ENCODE peak calls at places on chromosomes 16 and 17, in four cellular contexts. One of them, this sample, is unnamed.

GRCh38 chr17:78774956-78775571 is 7.0 kb downstream of the CYTH1 start:
- DNase-seq in fibroblast of lung: no peak
- DNase-seq in dorsolateral prefrontal cortex: no peak
- DNase-seq in psoas muscle: no peak
- DNase-seq in this sample: no peak

GRCh38 chr17:1004769-1005295 is 7.9 kb downstream of the TIMM22 start:
- DNase-seq in psoas muscle: no peak
- DNase-seq in dorsolateral prefrontal cortex: no peak
- DNase-seq in fibroblast of lung: no peak
- DNase-seq in this sample: peak

GRCh38 chr16:11402745-11403533 is 57.7 kb downstream of the RMI2 start:
- DNase-seq in dorsolateral prefrontal cortex: no peak
- DNase-seq in psoas muscle: no peak
- DNase-seq in fibroblast of lung: no peak
- DNase-seq in this sample: no peak

GRCh38 chr16:49951568-49952195 is 73.3 kb upstream of the CNEP1R1 start:
- DNase-seq in dorsolateral prefrontal cortex: no peak
- DNase-seq in fibroblast of lung: no peak
- DNase-seq in psoas muscle: no peak
- DNase-seq in this sample: no peak

GRCh38 chr17:83204230-83204725 is 124.9 kb downstream of the METRNL start:
- DNase-seq in fibroblast of lung: no peak
- DNase-seq in dorsolateral prefrontal cortex: no peak
- DNase-seq in psoas muscle: no peak
- DNase-seq in this sample: no peak

GRCh38 chr17:6110592-6110991 is 40.4 kb downstream of the WSCD1 start:
- DNase-seq in psoas muscle: no peak
- DNase-seq in fibroblast of lung: peak
- DNase-seq in dorsolateral prefrontal cortex: no peak
- DNase-seq in this sample: peak

GRCh38 chr16:83586036-83586810 is 221.6 kb upstream of the HSBP1 start:
- DNase-seq in psoas muscle: no peak
- DNase-seq in dorsolateral prefrontal cortex: no peak
- DNase-seq in fibroblast of lung: no peak
- DNase-seq in this sample: no peak

GRCh38 chr17:31581022-31581483 is 189.6 kb downstream of the RAB11FIP4 start:
- DNase-seq in dorsolateral prefrontal cortex: no peak
- DNase-seq in psoas muscle: peak
- DNase-seq in fibroblast of lung: peak
- DNase-seq in this sample: peak

GRCh38 chr16:12267491-12267890 is 291.0 kb downstream of the SNX29 start:
- DNase-seq in psoas muscle: no peak
- DNase-seq in dorsolateral prefrontal cortex: no peak
- DNase-seq in fibroblast of lung: no peak
- DNase-seq in this sample: no peak

GRCh38 chr17:74619077-74619673 is 4.4 kb downstream of the CD300E start:
- DNase-seq in psoas muscle: peak
- DNase-seq in dorsolateral prefrontal cortex: no peak
- DNase-seq in fibroblast of lung: no peak
- DNase-seq in this sample: no peak

GRCh38 chr16:2186505-2186904 is 9.9 kb downstream of the CASKIN1 start:
- DNase-seq in fibroblast of lung: no peak
- DNase-seq in psoas muscle: no peak
- DNase-seq in dorsolateral prefrontal cortex: no peak
- DNase-seq in this sample: no peak

GRCh38 chr16:81630632-81631026 is 148.5 kb upstream of the PLCG2 start:
- DNase-seq in psoas muscle: no peak
- DNase-seq in dorsolateral prefrontal cortex: no peak
- DNase-seq in fibroblast of lung: no peak
- DNase-seq in this sample: no peak

GRCh38 chr17:72998343-72998742 is 94.1 kb downstream of the SLC39A11 start:
- DNase-seq in fibroblast of lung: no peak
- DNase-seq in psoas muscle: no peak
- DNase-seq in dorsolateral prefrontal cortex: no peak
- DNase-seq in this sample: no peak

GRCh38 chr17:27888945-27889344 is 4.2 kb downstream of the LYRM9 start:
- DNase-seq in fibroblast of lung: peak
- DNase-seq in dorsolateral prefrontal cortex: no peak
- DNase-seq in psoas muscle: no peak
- DNase-seq in this sample: no peak

GRCh38 chr16:30839523-30840227 is 52.7 kb upstream of the ZNF629 start:
- DNase-seq in dorsolateral prefrontal cortex: no peak
- DNase-seq in fibroblast of lung: no peak
- DNase-seq in psoas muscle: no peak
- DNase-seq in this sample: no peak

DNA sequence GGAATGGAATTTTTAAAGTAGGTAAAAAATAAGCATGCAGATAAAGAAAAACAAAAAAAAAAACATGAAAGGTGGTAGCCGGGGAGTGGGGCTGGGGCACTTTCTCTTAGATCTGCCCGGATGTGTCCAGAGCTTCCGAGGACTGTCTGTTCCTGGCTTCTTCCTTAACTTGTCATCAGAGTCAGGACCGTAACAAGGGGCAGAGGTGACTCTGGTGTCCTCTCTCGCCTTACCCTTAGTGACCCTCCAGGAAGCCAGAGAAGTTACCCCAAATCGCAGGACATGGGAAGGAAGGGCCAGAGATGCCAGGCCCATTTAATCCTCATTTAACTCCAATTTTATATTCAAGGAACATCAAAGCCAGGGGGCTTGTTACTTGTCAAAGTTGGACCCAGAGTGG is 115.5 kb downstream of the ABCC6 start:
- DNase-seq in dorsolateral prefrontal cortex: no peak
- DNase-seq in psoas muscle: no peak
- DNase-seq in fibroblast of lung: no peak
- DNase-seq in this sample: no peak
- H3K4me3 ChIP-seq in dorsolateral prefrontal cortex: no peak
- H3K4me3 ChIP-seq in psoas muscle: no peak
- H3K4me3 ChIP-seq in fibroblast of lung: no peak
- H3K4me3 ChIP-seq in this sample: no peak

GRCh38 chr16:679808-680624 is at the start of gene STUB1:
- DNase-seq in dorsolateral prefrontal cortex: peak
- DNase-seq in psoas muscle: peak
- DNase-seq in fibroblast of lung: peak
- DNase-seq in this sample: peak

GRCh38 chr16:682493-683395 is 1.4 kb downstream of the JMJD8 start:
- DNase-seq in dorsolateral prefrontal cortex: no peak
- DNase-seq in fibroblast of lung: no peak
- DNase-seq in psoas muscle: no peak
- DNase-seq in this sample: no peak

GRCh38 chr16:680625-680945 is 375 bp downstream of the STUB1 start:
- DNase-seq in fibroblast of lung: no peak
- DNase-seq in dorsolateral prefrontal cortex: no peak
- DNase-seq in psoas muscle: no peak
- DNase-seq in this sample: no peak

GRCh38 chr16:681746-682427 is 1.7 kb downstream of the STUB1 start:
- DNase-seq in fibroblast of lung: peak
- DNase-seq in dorsolateral prefrontal cortex: no peak
- DNase-seq in psoas muscle: no peak
- DNase-seq in this sample: no peak

GRCh38 chr16:680967-681745 is 946 bp downstream of the STUB1 start:
- DNase-seq in dorsolateral prefrontal cortex: no peak
- DNase-seq in psoas muscle: peak
- DNase-seq in fibroblast of lung: peak
- DNase-seq in this sample: no peak
- TF ChIP-seq CTCF in dorsolateral prefrontal cortex: no peak
- TF ChIP-seq CTCF in psoas muscle: no peak
- TF ChIP-seq CTCF in fibroblast of lung: peak
- TF ChIP-seq CTCF in this sample: no peak

GRCh38 chr17:39640493-39641118 is 3.7 kb downstream of the STARD3 start:
- DNase-seq in dorsolateral prefrontal cortex: no peak
- DNase-seq in psoas muscle: no peak
- DNase-seq in fibroblast of lung: no peak
- DNase-seq in this sample: no peak

GRCh38 chr17:39642675-39643074 is 5.7 kb downstream of the STARD3 start:
- DNase-seq in dorsolateral prefrontal cortex: no peak
- DNase-seq in fibroblast of lung: no peak
- DNase-seq in psoas muscle: no peak
- DNase-seq in this sample: no peak

GRCh38 chr17:39641883-39642282 is 4.9 kb downstream of the STARD3 start:
- DNase-seq in psoas muscle: no peak
- DNase-seq in dorsolateral prefrontal cortex: no peak
- DNase-seq in fibroblast of lung: no peak
- DNase-seq in this sample: no peak

GRCh38 chr17:39641119-39641496 is 4.2 kb downstream of the STARD3 start:
- DNase-seq in fibroblast of lung: no peak
- DNase-seq in psoas muscle: no peak
- DNase-seq in dorsolateral prefrontal cortex: no peak
- DNase-seq in this sample: no peak

GRCh38 chr17:39643271-39643670 is 6.3 kb downstream of the STARD3 start:
- DNase-seq in dorsolateral prefrontal cortex: no peak
- DNase-seq in fibroblast of lung: peak
- DNase-seq in psoas muscle: no peak
- DNase-seq in this sample: no peak
- H3K4me3 ChIP-seq in dorsolateral prefrontal cortex: no peak
- H3K4me3 ChIP-seq in fibroblast of lung: no peak
- H3K4me3 ChIP-seq in psoas muscle: no peak
- H3K4me3 ChIP-seq in this sample: no peak

DNA sequence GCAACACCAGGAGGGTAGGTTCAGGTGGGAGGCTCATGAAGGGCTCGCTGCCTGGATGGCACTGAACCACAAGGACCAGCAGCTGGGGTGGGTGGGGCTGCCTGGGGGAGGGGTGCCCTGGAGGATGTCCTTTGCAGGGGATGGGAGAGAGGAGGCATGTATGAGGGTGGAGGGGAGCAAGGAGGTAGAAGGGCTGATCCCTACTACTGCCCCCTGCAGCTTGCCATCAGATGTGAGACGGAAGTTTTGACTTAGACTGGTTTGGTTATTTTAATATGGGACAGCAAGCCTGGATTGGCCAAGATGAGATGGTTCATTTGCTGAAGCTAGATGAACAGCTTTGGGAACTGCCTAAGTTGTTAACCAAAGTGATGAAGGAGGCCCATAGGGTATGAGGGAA is 115.9 kb downstream of the SEC14L1 start:
- DNase-seq in dorsolateral prefrontal cortex: no peak
- DNase-seq in fibroblast of lung: no peak
- DNase-seq in psoas muscle: no peak
- DNase-seq in this sample: no peak
- TF ChIP-seq CTCF in dorsolateral prefrontal cortex: no peak
- TF ChIP-seq CTCF in fibroblast of lung: no peak
- TF ChIP-seq CTCF in psoas muscle: no peak
- TF ChIP-seq CTCF in this sample: no peak

GRCh38 chr16:57371494-57372371 is 557 bp upstream of the CX3CL1 start:
- DNase-seq in psoas muscle: no peak
- DNase-seq in dorsolateral prefrontal cortex: no peak
- DNase-seq in fibroblast of lung: no peak
- DNase-seq in this sample: peak
- H3K4me3 ChIP-seq in psoas muscle: peak
- H3K4me3 ChIP-seq in dorsolateral prefrontal cortex: peak
- H3K4me3 ChIP-seq in fibroblast of lung: no peak
- H3K4me3 ChIP-seq in this sample: peak

GRCh38 chr16:29664133-29664912 is 1.3 kb downstream of the SPN start:
- DNase-seq in fibroblast of lung: no peak
- DNase-seq in dorsolateral prefrontal cortex: no peak
- DNase-seq in psoas muscle: no peak
- DNase-seq in this sample: no peak
- TF ChIP-seq CTCF in fibroblast of lung: no peak
- TF ChIP-seq CTCF in dorsolateral prefrontal cortex: no peak
- TF ChIP-seq CTCF in psoas muscle: no peak
- TF ChIP-seq CTCF in this sample: no peak

GRCh38 chr16:88634141-88634993 is 4.0 kb upstream of the IL17C start:
- DNase-seq in fibroblast of lung: peak
- DNase-seq in psoas muscle: peak
- DNase-seq in dorsolateral prefrontal cortex: no peak
- DNase-seq in this sample: no peak
- H3K4me3 ChIP-seq in fibroblast of lung: peak
- H3K4me3 ChIP-seq in psoas muscle: peak
- H3K4me3 ChIP-seq in dorsolateral prefrontal cortex: peak
- H3K4me3 ChIP-seq in this sample: peak

This sample was measured in coronary artery.